ENCODE peak calls at places on chromosomes 1 and 21, in seven cellular contexts. One of them, this sample, is unnamed.

GRCh38 chr1:109446236-109446635 is 20.0 kb upstream of the PSMA5 start:
- DNase-seq in RWPE1: no peak
- DNase-seq in upper lobe of right lung: no peak
- DNase-seq in suprapubic skin: no peak
- DNase-seq in CD8-positive, alpha-beta T cell: no peak
- DNase-seq in endodermal cell: no peak
- DNase-seq in adrenal gland: no peak
- DNase-seq in this sample: no peak

GRCh38 chr1:92476071-92476607 is 10.6 kb downstream of the GFI1 start:
- DNase-seq in RWPE1: no peak
- DNase-seq in upper lobe of right lung: no peak
- DNase-seq in suprapubic skin: no peak
- DNase-seq in CD8-positive, alpha-beta T cell: peak
- DNase-seq in endodermal cell: peak
- DNase-seq in adrenal gland: no peak
- DNase-seq in this sample: no peak

GRCh38 chr21:46634966-46635323 is 529 bp upstream of the PRMT2 start:
- DNase-seq in RWPE1: peak
- DNase-seq in upper lobe of right lung: no peak
- DNase-seq in suprapubic skin: no peak
- DNase-seq in CD8-positive, alpha-beta T cell: no peak
- DNase-seq in endodermal cell: no peak
- DNase-seq in adrenal gland: peak
- DNase-seq in this sample: no peak

GRCh38 chr1:61132176-61133047 is 50.1 kb downstream of the NFIA start:
- DNase-seq in RWPE1: no peak
- DNase-seq in upper lobe of right lung: no peak
- DNase-seq in suprapubic skin: no peak
- DNase-seq in CD8-positive, alpha-beta T cell: no peak
- DNase-seq in endodermal cell: no peak
- DNase-seq in adrenal gland: no peak
- DNase-seq in this sample: no peak

GRCh38 chr1:53311909-53312305 is 16.0 kb downstream of the LRP8 start:
- DNase-seq in RWPE1: no peak
- DNase-seq in upper lobe of right lung: no peak
- DNase-seq in suprapubic skin: no peak
- DNase-seq in CD8-positive, alpha-beta T cell: no peak
- DNase-seq in endodermal cell: no peak
- DNase-seq in adrenal gland: no peak
- DNase-seq in this sample: no peak

GRCh38 chr1:52360595-52360968 is 5.4 kb downstream of the CC2D1B start:
- DNase-seq in RWPE1: no peak
- DNase-seq in upper lobe of right lung: no peak
- DNase-seq in suprapubic skin: no peak
- DNase-seq in CD8-positive, alpha-beta T cell: no peak
- DNase-seq in endodermal cell: no peak
- DNase-seq in adrenal gland: no peak
- DNase-seq in this sample: no peak

GRCh38 chr1:236063551-236063918 is 1.4 kb downstream of the NID1 start:
- DNase-seq in RWPE1: no peak
- DNase-seq in upper lobe of right lung: no peak
- DNase-seq in suprapubic skin: no peak
- DNase-seq in CD8-positive, alpha-beta T cell: no peak
- DNase-seq in endodermal cell: no peak
- DNase-seq in adrenal gland: no peak
- DNase-seq in this sample: no peak

GRCh38 chr21:44817506-44817880 is 369 bp downstream of the SUMO3 start:
- DNase-seq in RWPE1: peak
- DNase-seq in upper lobe of right lung: peak
- DNase-seq in suprapubic skin: peak
- DNase-seq in CD8-positive, alpha-beta T cell: peak
- DNase-seq in endodermal cell: peak
- DNase-seq in adrenal gland: peak
- DNase-seq in this sample: peak

GRCh38 chr1:115539736-115540135 is 102.0 kb upstream of the VANGL1 start:
- DNase-seq in RWPE1: no peak
- DNase-seq in upper lobe of right lung: no peak
- DNase-seq in suprapubic skin: no peak
- DNase-seq in CD8-positive, alpha-beta T cell: no peak
- DNase-seq in endodermal cell: no peak
- DNase-seq in adrenal gland: no peak
- DNase-seq in this sample: no peak

GRCh38 chr1:17696417-17697301 is 58.5 kb upstream of the ACTL8 start:
- DNase-seq in RWPE1: peak
- DNase-seq in upper lobe of right lung: no peak
- DNase-seq in suprapubic skin: no peak
- DNase-seq in CD8-positive, alpha-beta T cell: no peak
- DNase-seq in endodermal cell: peak
- DNase-seq in adrenal gland: peak
- DNase-seq in this sample: no peak

GRCh38 chr1:59939393-59939792 is 12.8 kb upstream of the CYP2J2 start:
- DNase-seq in RWPE1: no peak
- DNase-seq in upper lobe of right lung: no peak
- DNase-seq in suprapubic skin: no peak
- DNase-seq in CD8-positive, alpha-beta T cell: no peak
- DNase-seq in endodermal cell: no peak
- DNase-seq in adrenal gland: no peak
- DNase-seq in this sample: no peak

GRCh38 chr1:224106568-224107281 is 7.2 kb upstream of the FBXO28 start:
- DNase-seq in RWPE1: peak
- DNase-seq in upper lobe of right lung: no peak
- DNase-seq in suprapubic skin: no peak
- DNase-seq in CD8-positive, alpha-beta T cell: no peak
- DNase-seq in endodermal cell: peak
- DNase-seq in adrenal gland: no peak
- DNase-seq in this sample: peak

GRCh38 chr1:210376836-210377377 is 48.2 kb downstream of the HHAT start:
- DNase-seq in RWPE1: no peak
- DNase-seq in upper lobe of right lung: no peak
- DNase-seq in suprapubic skin: no peak
- DNase-seq in CD8-positive, alpha-beta T cell: no peak
- DNase-seq in endodermal cell: no peak
- DNase-seq in adrenal gland: no peak
- DNase-seq in this sample: no peak

GRCh38 chr1:27523666-27524020 is 33.7 kb upstream of the WASF2 start:
- DNase-seq in RWPE1: no peak
- DNase-seq in upper lobe of right lung: no peak
- DNase-seq in suprapubic skin: no peak
- DNase-seq in CD8-positive, alpha-beta T cell: no peak
- DNase-seq in endodermal cell: no peak
- DNase-seq in adrenal gland: no peak
- DNase-seq in this sample: no peak

GRCh38 chr1:27520651-27521050 is 30.7 kb upstream of the WASF2 start:
- DNase-seq in RWPE1: no peak
- DNase-seq in upper lobe of right lung: no peak
- DNase-seq in suprapubic skin: no peak
- DNase-seq in CD8-positive, alpha-beta T cell: no peak
- DNase-seq in endodermal cell: no peak
- DNase-seq in adrenal gland: no peak
- DNase-seq in this sample: no peak

GRCh38 chr1:27521336-27522147 is 31.6 kb upstream of the WASF2 start:
- DNase-seq in RWPE1: no peak
- DNase-seq in upper lobe of right lung: no peak
- DNase-seq in suprapubic skin: peak
- DNase-seq in CD8-positive, alpha-beta T cell: peak
- DNase-seq in endodermal cell: no peak
- DNase-seq in adrenal gland: no peak
- DNase-seq in this sample: no peak

GRCh38 chr1:27522148-27522859 is 32.3 kb upstream of the WASF2 start:
- DNase-seq in RWPE1: no peak
- DNase-seq in upper lobe of right lung: no peak
- DNase-seq in suprapubic skin: peak
- DNase-seq in CD8-positive, alpha-beta T cell: peak
- DNase-seq in endodermal cell: no peak
- DNase-seq in adrenal gland: no peak
- DNase-seq in this sample: peak

GRCh38 chr1:27522860-27523665 is 33.1 kb upstream of the WASF2 start:
- DNase-seq in RWPE1: no peak
- DNase-seq in upper lobe of right lung: no peak
- DNase-seq in suprapubic skin: no peak
- DNase-seq in CD8-positive, alpha-beta T cell: peak
- DNase-seq in endodermal cell: peak
- DNase-seq in adrenal gland: no peak
- DNase-seq in this sample: no peak
- H3K27ac ChIP-seq in RWPE1: peak
- H3K27ac ChIP-seq in upper lobe of right lung: peak
- H3K27ac ChIP-seq in suprapubic skin: peak
- H3K27ac ChIP-seq in CD8-positive, alpha-beta T cell: peak
- H3K27ac ChIP-seq in endodermal cell: peak
- H3K27ac ChIP-seq in adrenal gland: peak
- H3K27ac ChIP-seq in this sample: peak

GRCh38 chr1:22111620-22112019 is 31.3 kb downstream of the WNT4 start:
- DNase-seq in RWPE1: no peak
- DNase-seq in upper lobe of right lung: no peak
- DNase-seq in suprapubic skin: no peak
- DNase-seq in CD8-positive, alpha-beta T cell: no peak
- DNase-seq in endodermal cell: peak
- DNase-seq in adrenal gland: peak
- DNase-seq in this sample: no peak
- H3K27ac ChIP-seq in RWPE1: peak
- H3K27ac ChIP-seq in upper lobe of right lung: no peak
- H3K27ac ChIP-seq in suprapubic skin: no peak
- H3K27ac ChIP-seq in CD8-positive, alpha-beta T cell: no peak
- H3K27ac ChIP-seq in endodermal cell: no peak
- H3K27ac ChIP-seq in adrenal gland: no peak
- H3K27ac ChIP-seq in this sample: no peak

GRCh38 chr1:231796141-231796540 is 169.6 kb downstream of the DISC1 start:
- DNase-seq in RWPE1: no peak
- DNase-seq in upper lobe of right lung: no peak
- DNase-seq in suprapubic skin: no peak
- DNase-seq in CD8-positive, alpha-beta T cell: no peak
- DNase-seq in endodermal cell: no peak
- DNase-seq in adrenal gland: no peak
- DNase-seq in this sample: no peak

GRCh38 chr1:231793893-231794292 is 167.3 kb downstream of the DISC1 start:
- DNase-seq in RWPE1: no peak
- DNase-seq in upper lobe of right lung: no peak
- DNase-seq in suprapubic skin: no peak
- DNase-seq in CD8-positive, alpha-beta T cell: no peak
- DNase-seq in endodermal cell: no peak
- DNase-seq in adrenal gland: no peak
- DNase-seq in this sample: no peak

GRCh38 chr1:231800071-231800470 is 173.5 kb downstream of the DISC1 start:
- DNase-seq in RWPE1: peak
- DNase-seq in upper lobe of right lung: no peak
- DNase-seq in suprapubic skin: no peak
- DNase-seq in CD8-positive, alpha-beta T cell: no peak
- DNase-seq in endodermal cell: no peak
- DNase-seq in adrenal gland: no peak
- DNase-seq in this sample: no peak

GRCh38 chr1:231803353-231803752 is 176.8 kb downstream of the DISC1 start:
- DNase-seq in RWPE1: no peak
- DNase-seq in upper lobe of right lung: no peak
- DNase-seq in suprapubic skin: no peak
- DNase-seq in CD8-positive, alpha-beta T cell: no peak
- DNase-seq in endodermal cell: no peak
- DNase-seq in adrenal gland: peak
- DNase-seq in this sample: no peak

GRCh38 chr1:231799363-231799986 is 172.9 kb downstream of the DISC1 start:
- DNase-seq in RWPE1: no peak
- DNase-seq in upper lobe of right lung: no peak
- DNase-seq in suprapubic skin: no peak
- DNase-seq in CD8-positive, alpha-beta T cell: no peak
- DNase-seq in endodermal cell: no peak
- DNase-seq in adrenal gland: no peak
- DNase-seq in this sample: no peak
- H3K27ac ChIP-seq in RWPE1: no peak
- H3K27ac ChIP-seq in upper lobe of right lung: no peak
- H3K27ac ChIP-seq in suprapubic skin: no peak
- H3K27ac ChIP-seq in CD8-positive, alpha-beta T cell: no peak
- H3K27ac ChIP-seq in endodermal cell: no peak
- H3K27ac ChIP-seq in adrenal gland: no peak
- H3K27ac ChIP-seq in this sample: no peak

GRCh38 chr1:39865762-39866161 is 17.5 kb downstream of the TRIT1 start:
- DNase-seq in RWPE1: no peak
- DNase-seq in upper lobe of right lung: no peak
- DNase-seq in suprapubic skin: no peak
- DNase-seq in CD8-positive, alpha-beta T cell: no peak
- DNase-seq in endodermal cell: no peak
- DNase-seq in adrenal gland: no peak
- DNase-seq in this sample: no peak
- H3K27ac ChIP-seq in RWPE1: no peak
- H3K27ac ChIP-seq in upper lobe of right lung: no peak
- H3K27ac ChIP-seq in suprapubic skin: no peak
- H3K27ac ChIP-seq in CD8-positive, alpha-beta T cell: no peak
- H3K27ac ChIP-seq in endodermal cell: no peak
- H3K27ac ChIP-seq in adrenal gland: no peak
- H3K27ac ChIP-seq in this sample: no peak

GRCh38 chr1:94831636-94832035 is 11.5 kb downstream of the SLC44A3 start:
- DNase-seq in RWPE1: no peak
- DNase-seq in upper lobe of right lung: peak
- DNase-seq in suprapubic skin: no peak
- DNase-seq in CD8-positive, alpha-beta T cell: no peak
- DNase-seq in endodermal cell: no peak
- DNase-seq in adrenal gland: no peak
- DNase-seq in this sample: no peak

GRCh38 chr1:94827434-94827833 is 7.3 kb downstream of the SLC44A3 start:
- DNase-seq in RWPE1: no peak
- DNase-seq in upper lobe of right lung: no peak
- DNase-seq in suprapubic skin: no peak
- DNase-seq in CD8-positive, alpha-beta T cell: no peak
- DNase-seq in endodermal cell: no peak
- DNase-seq in adrenal gland: no peak
- DNase-seq in this sample: no peak

GRCh38 chr1:94832446-94832845 is 12.3 kb downstream of the SLC44A3 start:
- DNase-seq in RWPE1: no peak
- DNase-seq in upper lobe of right lung: no peak
- DNase-seq in suprapubic skin: no peak
- DNase-seq in CD8-positive, alpha-beta T cell: no peak
- DNase-seq in endodermal cell: no peak
- DNase-seq in adrenal gland: no peak
- DNase-seq in this sample: no peak

GRCh38 chr1:94825936-94826335 is 5.8 kb downstream of the SLC44A3 start:
- DNase-seq in RWPE1: no peak
- DNase-seq in upper lobe of right lung: no peak
- DNase-seq in suprapubic skin: no peak
- DNase-seq in CD8-positive, alpha-beta T cell: no peak
- DNase-seq in endodermal cell: no peak
- DNase-seq in adrenal gland: no peak
- DNase-seq in this sample: no peak

GRCh38 chr1:94828251-94828650 is 8.1 kb downstream of the SLC44A3 start:
- DNase-seq in RWPE1: peak
- DNase-seq in upper lobe of right lung: no peak
- DNase-seq in suprapubic skin: no peak
- DNase-seq in CD8-positive, alpha-beta T cell: no peak
- DNase-seq in endodermal cell: no peak
- DNase-seq in adrenal gland: no peak
- DNase-seq in this sample: peak
- H3K27ac ChIP-seq in RWPE1: no peak
- H3K27ac ChIP-seq in upper lobe of right lung: no peak
- H3K27ac ChIP-seq in suprapubic skin: no peak
- H3K27ac ChIP-seq in CD8-positive, alpha-beta T cell: no peak
- H3K27ac ChIP-seq in endodermal cell: no peak
- H3K27ac ChIP-seq in adrenal gland: no peak
- H3K27ac ChIP-seq in this sample: peak